ENCODE peak calls at places on chromosomes 5 and 9, in eight cellular contexts. One of them, this sample, is unnamed.

GRCh38 chr9:98706651-98707103 is 2.1 kb downstream of the GABBR2 start:
- DNase-seq in kidney tubule cell: peak; percentile 40
- DNase-seq in activated CD8-positive, alpha-beta T cell treated with anti-CD3 and anti-CD28 coated beads, Interleukin-2, amount 10 ng/mL, durations not matched to agents 7 days and 5 days: no peak
- DNase-seq in NCI-H524: peak; percentile 66
- DNase-seq in AG04450: no peak
- DNase-seq in renal cortical epithelial cell: no peak
- DNase-seq in activated effector memory CD4-positive, alpha-beta T cell treated with anti-CD3 and anti-CD28 coated beads, Interleukin-2, amount 50 U/mL, for 16 hours: no peak
- DNase-seq in adipocyte: peak; percentile 16
- DNase-seq in this sample: no peak

GRCh38 chr9:113929634-113930092 is 53.6 kb downstream of the ZNF618 start:
- DNase-seq in kidney tubule cell: peak; percentile 71
- DNase-seq in activated CD8-positive, alpha-beta T cell treated with anti-CD3 and anti-CD28 coated beads, Interleukin-2, amount 10 ng/mL, durations not matched to agents 7 days and 5 days: no peak
- DNase-seq in NCI-H524: no peak
- DNase-seq in AG04450: no peak
- DNase-seq in renal cortical epithelial cell: peak; percentile 68
- DNase-seq in activated effector memory CD4-positive, alpha-beta T cell treated with anti-CD3 and anti-CD28 coated beads, Interleukin-2, amount 50 U/mL, for 16 hours: no peak
- DNase-seq in adipocyte: no peak
- DNase-seq in this sample: no peak

GRCh38 chr9:111939322-111939721 is 42.7 kb downstream of the UGCG start:
- DNase-seq in kidney tubule cell: peak; percentile 56
- DNase-seq in activated CD8-positive, alpha-beta T cell treated with anti-CD3 and anti-CD28 coated beads, Interleukin-2, amount 10 ng/mL, durations not matched to agents 7 days and 5 days: no peak
- DNase-seq in NCI-H524: no peak
- DNase-seq in AG04450: no peak
- DNase-seq in renal cortical epithelial cell: peak; percentile 53
- DNase-seq in activated effector memory CD4-positive, alpha-beta T cell treated with anti-CD3 and anti-CD28 coated beads, Interleukin-2, amount 50 U/mL, for 16 hours: no peak
- DNase-seq in adipocyte: no peak
- DNase-seq in this sample: no peak

GRCh38 chr9:137127301-137128157 is 11.4 kb upstream of the GRIN1 start:
- DNase-seq in kidney tubule cell: peak; percentile 26
- DNase-seq in activated CD8-positive, alpha-beta T cell treated with anti-CD3 and anti-CD28 coated beads, Interleukin-2, amount 10 ng/mL, durations not matched to agents 7 days and 5 days: peak; percentile 63
- DNase-seq in NCI-H524: no peak
- DNase-seq in AG04450: no peak
- DNase-seq in renal cortical epithelial cell: no peak
- DNase-seq in activated effector memory CD4-positive, alpha-beta T cell treated with anti-CD3 and anti-CD28 coated beads, Interleukin-2, amount 50 U/mL, for 16 hours: peak; percentile 70
- DNase-seq in adipocyte: no peak
- DNase-seq in this sample: no peak

GRCh38 chr5:150182774-150183173 is 7.1 kb upstream of the SLC6A7 start:
- DNase-seq in kidney tubule cell: no peak
- DNase-seq in activated CD8-positive, alpha-beta T cell treated with anti-CD3 and anti-CD28 coated beads, Interleukin-2, amount 10 ng/mL, durations not matched to agents 7 days and 5 days: no peak
- DNase-seq in NCI-H524: no peak
- DNase-seq in AG04450: no peak
- DNase-seq in renal cortical epithelial cell: no peak
- DNase-seq in activated effector memory CD4-positive, alpha-beta T cell treated with anti-CD3 and anti-CD28 coated beads, Interleukin-2, amount 50 U/mL, for 16 hours: no peak
- DNase-seq in adipocyte: no peak
- DNase-seq in this sample: no peak

GRCh38 chr5:135460246-135461033 is 8.3 kb upstream of the TIFAB start:
- DNase-seq in kidney tubule cell: no peak
- DNase-seq in activated CD8-positive, alpha-beta T cell treated with anti-CD3 and anti-CD28 coated beads, Interleukin-2, amount 10 ng/mL, durations not matched to agents 7 days and 5 days: no peak
- DNase-seq in NCI-H524: no peak
- DNase-seq in AG04450: no peak
- DNase-seq in renal cortical epithelial cell: no peak
- DNase-seq in activated effector memory CD4-positive, alpha-beta T cell treated with anti-CD3 and anti-CD28 coated beads, Interleukin-2, amount 50 U/mL, for 16 hours: peak; percentile 54
- DNase-seq in adipocyte: no peak
- DNase-seq in this sample: no peak

GRCh38 chr5:168076561-168076991 is 214.9 kb upstream of the WWC1 start:
- DNase-seq in kidney tubule cell: peak; percentile 31
- DNase-seq in activated CD8-positive, alpha-beta T cell treated with anti-CD3 and anti-CD28 coated beads, Interleukin-2, amount 10 ng/mL, durations not matched to agents 7 days and 5 days: peak; percentile 21
- DNase-seq in NCI-H524: no peak
- DNase-seq in AG04450: peak; percentile 1
- DNase-seq in renal cortical epithelial cell: peak; percentile 62
- DNase-seq in activated effector memory CD4-positive, alpha-beta T cell treated with anti-CD3 and anti-CD28 coated beads, Interleukin-2, amount 50 U/mL, for 16 hours: no peak
- DNase-seq in adipocyte: peak; percentile 97
- DNase-seq in this sample: no peak

GRCh38 chr5:180208435-180209081 is 453 bp downstream of the RASGEF1C start:
- DNase-seq in kidney tubule cell: peak; percentile 17
- DNase-seq in activated CD8-positive, alpha-beta T cell treated with anti-CD3 and anti-CD28 coated beads, Interleukin-2, amount 10 ng/mL, durations not matched to agents 7 days and 5 days: no peak
- DNase-seq in NCI-H524: peak; percentile 8
- DNase-seq in AG04450: no peak
- DNase-seq in renal cortical epithelial cell: no peak
- DNase-seq in activated effector memory CD4-positive, alpha-beta T cell treated with anti-CD3 and anti-CD28 coated beads, Interleukin-2, amount 50 U/mL, for 16 hours: no peak
- DNase-seq in adipocyte: peak; percentile 3
- DNase-seq in this sample: no peak

GRCh38 chr5:43514471-43514815 is 505 bp downstream of the C5orf34 start:
- DNase-seq in kidney tubule cell: peak; percentile 68
- DNase-seq in activated CD8-positive, alpha-beta T cell treated with anti-CD3 and anti-CD28 coated beads, Interleukin-2, amount 10 ng/mL, durations not matched to agents 7 days and 5 days: no peak
- DNase-seq in NCI-H524: peak; percentile 61
- DNase-seq in AG04450: peak; percentile 51
- DNase-seq in renal cortical epithelial cell: peak; percentile 72
- DNase-seq in activated effector memory CD4-positive, alpha-beta T cell treated with anti-CD3 and anti-CD28 coated beads, Interleukin-2, amount 50 U/mL, for 16 hours: no peak
- DNase-seq in adipocyte: peak; percentile 80
- DNase-seq in this sample: peak; percentile 26

GRCh38 chr9:28267351-28267750 is 694.1 kb upstream of the C9orf72 start:
- DNase-seq in kidney tubule cell: peak; percentile 81
- DNase-seq in activated CD8-positive, alpha-beta T cell treated with anti-CD3 and anti-CD28 coated beads, Interleukin-2, amount 10 ng/mL, durations not matched to agents 7 days and 5 days: no peak
- DNase-seq in NCI-H524: no peak
- DNase-seq in AG04450: no peak
- DNase-seq in renal cortical epithelial cell: peak; percentile 52
- DNase-seq in activated effector memory CD4-positive, alpha-beta T cell treated with anti-CD3 and anti-CD28 coated beads, Interleukin-2, amount 50 U/mL, for 16 hours: no peak
- DNase-seq in adipocyte: no peak
- DNase-seq in this sample: no peak

GRCh38 chr9:34957492-34958410 is at the start of gene PHF24:
- DNase-seq in kidney tubule cell: peak; percentile 6
- DNase-seq in activated CD8-positive, alpha-beta T cell treated with anti-CD3 and anti-CD28 coated beads, Interleukin-2, amount 10 ng/mL, durations not matched to agents 7 days and 5 days: no peak
- DNase-seq in NCI-H524: no peak
- DNase-seq in AG04450: no peak
- DNase-seq in renal cortical epithelial cell: no peak
- DNase-seq in activated effector memory CD4-positive, alpha-beta T cell treated with anti-CD3 and anti-CD28 coated beads, Interleukin-2, amount 50 U/mL, for 16 hours: peak; percentile 73
- DNase-seq in adipocyte: peak; percentile 44
- DNase-seq in this sample: no peak

GRCh38 chr9:99720455-99721050 is 101.1 kb upstream of the NR4A3 start:
- DNase-seq in kidney tubule cell: no peak
- DNase-seq in activated CD8-positive, alpha-beta T cell treated with anti-CD3 and anti-CD28 coated beads, Interleukin-2, amount 10 ng/mL, durations not matched to agents 7 days and 5 days: peak; percentile 57
- DNase-seq in NCI-H524: no peak
- DNase-seq in AG04450: no peak
- DNase-seq in renal cortical epithelial cell: no peak
- DNase-seq in activated effector memory CD4-positive, alpha-beta T cell treated with anti-CD3 and anti-CD28 coated beads, Interleukin-2, amount 50 U/mL, for 16 hours: no peak
- DNase-seq in adipocyte: peak; percentile 54
- DNase-seq in this sample: no peak

GRCh38 chr9:78559449-78559885 is 262.5 kb downstream of the PSAT1 start:
- DNase-seq in kidney tubule cell: no peak
- DNase-seq in activated CD8-positive, alpha-beta T cell treated with anti-CD3 and anti-CD28 coated beads, Interleukin-2, amount 10 ng/mL, durations not matched to agents 7 days and 5 days: no peak
- DNase-seq in NCI-H524: no peak
- DNase-seq in AG04450: peak; percentile 16
- DNase-seq in renal cortical epithelial cell: no peak
- DNase-seq in activated effector memory CD4-positive, alpha-beta T cell treated with anti-CD3 and anti-CD28 coated beads, Interleukin-2, amount 50 U/mL, for 16 hours: no peak
- DNase-seq in adipocyte: peak; percentile 53
- DNase-seq in this sample: no peak

GRCh38 chr5:91061946-91062586 is 321.1 kb downstream of the ARRDC3 start:
- DNase-seq in kidney tubule cell: no peak
- DNase-seq in activated CD8-positive, alpha-beta T cell treated with anti-CD3 and anti-CD28 coated beads, Interleukin-2, amount 10 ng/mL, durations not matched to agents 7 days and 5 days: no peak
- DNase-seq in NCI-H524: no peak
- DNase-seq in AG04450: no peak
- DNase-seq in renal cortical epithelial cell: no peak
- DNase-seq in activated effector memory CD4-positive, alpha-beta T cell treated with anti-CD3 and anti-CD28 coated beads, Interleukin-2, amount 50 U/mL, for 16 hours: no peak
- DNase-seq in adipocyte: no peak
- DNase-seq in this sample: no peak

GRCh38 chr9:130296783-130297055 is 31.2 kb downstream of the HMCN2 start:
- DNase-seq in kidney tubule cell: no peak
- DNase-seq in activated CD8-positive, alpha-beta T cell treated with anti-CD3 and anti-CD28 coated beads, Interleukin-2, amount 10 ng/mL, durations not matched to agents 7 days and 5 days: no peak
- DNase-seq in NCI-H524: no peak
- DNase-seq in AG04450: no peak
- DNase-seq in renal cortical epithelial cell: no peak
- DNase-seq in activated effector memory CD4-positive, alpha-beta T cell treated with anti-CD3 and anti-CD28 coated beads, Interleukin-2, amount 50 U/mL, for 16 hours: no peak
- DNase-seq in adipocyte: no peak
- DNase-seq in this sample: no peak

GRCh38 chr5:1473746-1474145 is 28.5 kb upstream of the SLC6A3 start:
- DNase-seq in kidney tubule cell: no peak
- DNase-seq in activated CD8-positive, alpha-beta T cell treated with anti-CD3 and anti-CD28 coated beads, Interleukin-2, amount 10 ng/mL, durations not matched to agents 7 days and 5 days: no peak
- DNase-seq in NCI-H524: no peak
- DNase-seq in AG04450: no peak
- DNase-seq in renal cortical epithelial cell: no peak
- DNase-seq in activated effector memory CD4-positive, alpha-beta T cell treated with anti-CD3 and anti-CD28 coated beads, Interleukin-2, amount 50 U/mL, for 16 hours: no peak
- DNase-seq in adipocyte: no peak
- DNase-seq in this sample: no peak

GRCh38 chr9:89544280-89544664 is 46.4 kb upstream of the SEMA4D start:
- DNase-seq in kidney tubule cell: peak; percentile 46
- DNase-seq in activated CD8-positive, alpha-beta T cell treated with anti-CD3 and anti-CD28 coated beads, Interleukin-2, amount 10 ng/mL, durations not matched to agents 7 days and 5 days: no peak
- DNase-seq in NCI-H524: no peak
- DNase-seq in AG04450: no peak
- DNase-seq in renal cortical epithelial cell: no peak
- DNase-seq in activated effector memory CD4-positive, alpha-beta T cell treated with anti-CD3 and anti-CD28 coated beads, Interleukin-2, amount 50 U/mL, for 16 hours: no peak
- DNase-seq in adipocyte: no peak
- DNase-seq in this sample: no peak

GRCh38 chr5:98775246-98775961 is 1.9 kb downstream of the RGMB start:
- DNase-seq in kidney tubule cell: no peak
- DNase-seq in activated CD8-positive, alpha-beta T cell treated with anti-CD3 and anti-CD28 coated beads, Interleukin-2, amount 10 ng/mL, durations not matched to agents 7 days and 5 days: no peak
- DNase-seq in NCI-H524: no peak
- DNase-seq in AG04450: no peak
- DNase-seq in renal cortical epithelial cell: no peak
- DNase-seq in activated effector memory CD4-positive, alpha-beta T cell treated with anti-CD3 and anti-CD28 coated beads, Interleukin-2, amount 50 U/mL, for 16 hours: no peak
- DNase-seq in adipocyte: no peak
- DNase-seq in this sample: no peak

This sample was measured in BJ.